ENCODE peak calls at places on chromosomes 1 and 21, in eight cellular contexts. T is psoas muscle, Z is heart left ventricle, H is GM23248, I is HCT116, Y is astrocyte of the spinal cord, P is HFF-Myc, V is cardiac muscle cell. A is an unnamed sample.
A peak's percentile ranks its signal among the peaks of the same experiment; 100 is the strongest.

GRCh38 chr1:196462101-196462500 is 146.1 kb downstream of the KCNT2 start:
- DNase-seq in T (no peak), Z (no peak), H (peak; percentile 14), I (no peak), Y (no peak), P (no peak), V (peak; percentile 56), A (no peak)

GRCh38 chr1:37153701-37154100 is 119.4 kb upstream of the GRIK3 start:
- DNase-seq in T (no peak), Z (no peak), H (no peak), I (no peak), Y (no peak), P (no peak), V (no peak), A (no peak)

GRCh38 chr1:98903261-98903660 is 101.4 kb downstream of the PLPPR5 start:
- DNase-seq in T (no peak), Z (no peak), H (peak; percentile 80), I (no peak), Y (peak; percentile 89), P (peak; percentile 10), V (peak; percentile 83), A (peak; percentile 92)

GRCh38 chr1:18217398-18218043 is 109.9 kb downstream of the IGSF21 start:
- DNase-seq in T (no peak), Z (no peak), H (peak; percentile 49), I (peak; percentile 31), Y (no peak), P (no peak), V (peak; percentile 21), A (peak; percentile 23)

GRCh38 chr1:173410133-173410793 is 66.9 kb upstream of the PRDX6 start:
- DNase-seq in T (no peak), Z (no peak), H (peak; percentile 31), I (no peak), Y (peak; percentile 58), P (no peak), V (peak; percentile 33), A (peak; percentile 78)

GRCh38 chr1:119364640-119365039 is 3.9 kb upstream of the HAO2 start:
- DNase-seq in T (no peak), Z (no peak), H (peak; percentile 50), I (no peak), Y (no peak), P (no peak), V (no peak), A (no peak)

GRCh38 chr1:54945393-54945936 is 35.0 kb upstream of the TMEM61 start:
- DNase-seq in T (no peak), Z (no peak), H (no peak), I (no peak), Y (no peak), P (no peak), V (no peak), A (no peak)

GRCh38 chr1:176893625-176894352 is 270.7 kb downstream of the ASTN1 start:
- DNase-seq in T (no peak), Z (no peak), H (no peak), I (no peak), Y (no peak), P (no peak), V (no peak), A (no peak)

GRCh38 chr1:84145051-84145450 is 980 bp downstream of the PRKACB start:
- DNase-seq in T (no peak), Z (no peak), H (peak; percentile 13), I (no peak), Y (no peak), P (no peak), V (no peak), A (no peak)

GRCh38 chr1:64663654-64664053 is 81.2 kb upstream of the RAVER2 start:
- DNase-seq in T (no peak), Z (no peak), H (peak; percentile 4), I (no peak), Y (peak; percentile 41), P (no peak), V (no peak), A (peak; percentile 40)

GRCh38 chr1:100713636-100714035 is 5.9 kb upstream of the VCAM1 start:
- DNase-seq in T (no peak), Z (no peak), H (no peak), I (no peak), Y (no peak), P (no peak), V (no peak), A (peak; percentile 49)

GRCh38 chr1:229208481-229208880 is 62.4 kb upstream of the RAB4A start:
- DNase-seq in T (no peak), Z (no peak), H (no peak), I (no peak), Y (no peak), P (no peak), V (peak; percentile 40), A (no peak)

GRCh38 chr1:231194843-231195516 is 33.1 kb downstream of the TRIM67 start:
- DNase-seq in T (no peak), Z (no peak), H (no peak), I (no peak), Y (no peak), P (no peak), V (peak; percentile 12), A (no peak)

GRCh38 chr1:39331647-39332046 is 127.2 kb downstream of the MACF1 start:
- DNase-seq in T (no peak), Z (no peak), H (no peak), I (no peak), Y (no peak), P (no peak), V (no peak), A (no peak)

GRCh38 chr1:3074800-3075199 is 5.8 kb downstream of the PRDM16 start:
- DNase-seq in T (no peak), Z (no peak), H (no peak), I (no peak), Y (peak; percentile 19), P (no peak), V (no peak), A (no peak)

GRCh38 chr1:3076388-3076740 is 7.4 kb downstream of the PRDM16 start:
- DNase-seq in T (no peak), Z (no peak), H (no peak), I (no peak), Y (no peak), P (no peak), V (no peak), A (no peak)

GRCh38 chr1:3077081-3077480 is 8.1 kb downstream of the PRDM16 start:
- DNase-seq in T (no peak), Z (no peak), H (no peak), I (no peak), Y (no peak), P (no peak), V (no peak), A (no peak)

GRCh38 chr1:3074297-3074741 is 5.3 kb downstream of the PRDM16 start:
- DNase-seq in T (no peak), Z (no peak), H (no peak), I (no peak), Y (peak; percentile 18), P (no peak), V (no peak), A (no peak)

DNA sequence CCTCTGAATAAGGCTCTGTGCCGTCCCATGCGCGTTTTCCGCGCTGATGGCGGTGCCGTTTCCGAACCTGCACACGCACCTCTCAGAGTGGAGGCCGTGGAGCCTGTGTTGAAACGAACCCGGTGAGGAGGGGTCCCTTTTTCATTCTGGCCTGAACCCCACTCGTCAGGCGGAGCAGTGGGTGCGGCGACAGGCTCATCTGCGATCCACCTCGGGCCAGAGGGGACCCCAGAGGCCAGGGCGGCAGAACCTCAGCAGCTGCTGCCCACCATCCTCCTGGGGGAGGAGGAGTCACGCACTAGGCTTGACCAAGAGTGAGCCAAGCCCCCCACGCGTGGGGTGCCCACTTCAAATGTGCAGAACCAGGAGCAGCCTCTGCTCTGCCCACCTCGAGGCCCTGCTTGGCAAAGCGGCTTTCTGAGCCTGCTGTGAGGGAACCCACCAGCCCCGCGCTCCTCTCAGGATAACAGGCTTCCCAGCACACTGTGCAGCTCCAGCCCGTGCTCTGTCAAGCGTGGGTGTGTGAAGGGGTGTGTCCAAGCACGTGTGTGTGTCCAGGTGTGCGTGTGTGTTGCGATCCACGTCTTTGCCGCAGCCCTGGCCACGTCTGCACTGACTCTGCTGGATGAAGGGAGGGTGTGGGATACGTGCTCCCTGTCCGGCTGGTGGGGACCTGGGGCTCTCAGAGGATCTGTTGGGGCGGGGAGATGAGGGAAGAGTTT is 6.8 kb downstream of the PRDM16 start:
- DNase-seq in T (no peak), Z (no peak), H (no peak), I (no peak), Y (no peak), P (no peak), V (no peak), A (no peak)
- H3K4me3 ChIP-seq in T (no peak overlapping the region), Z (no peak overlapping the region), H (no peak overlapping the region), I (no peak overlapping the region), Y (no peak overlapping the region), P (no peak overlapping the region), V (no peak overlapping the region), A (no peak overlapping the region)

GRCh38 chr21:35575280-35575915 is 484.9 kb downstream of the SETD4 start:
- DNase-seq in T (no peak), Z (no peak), H (peak; percentile 80), I (no peak), Y (peak; percentile 92), P (no peak), V (no peak), A (peak; percentile 62)
- H3K4me3 ChIP-seq in T (no peak overlapping the region), Z (no peak overlapping the region), H (no peak overlapping the region), I (no peak overlapping the region), Y (no peak overlapping the region), P (no peak overlapping the region), V (no peak overlapping the region), A (no peak overlapping the region)

DNA sequence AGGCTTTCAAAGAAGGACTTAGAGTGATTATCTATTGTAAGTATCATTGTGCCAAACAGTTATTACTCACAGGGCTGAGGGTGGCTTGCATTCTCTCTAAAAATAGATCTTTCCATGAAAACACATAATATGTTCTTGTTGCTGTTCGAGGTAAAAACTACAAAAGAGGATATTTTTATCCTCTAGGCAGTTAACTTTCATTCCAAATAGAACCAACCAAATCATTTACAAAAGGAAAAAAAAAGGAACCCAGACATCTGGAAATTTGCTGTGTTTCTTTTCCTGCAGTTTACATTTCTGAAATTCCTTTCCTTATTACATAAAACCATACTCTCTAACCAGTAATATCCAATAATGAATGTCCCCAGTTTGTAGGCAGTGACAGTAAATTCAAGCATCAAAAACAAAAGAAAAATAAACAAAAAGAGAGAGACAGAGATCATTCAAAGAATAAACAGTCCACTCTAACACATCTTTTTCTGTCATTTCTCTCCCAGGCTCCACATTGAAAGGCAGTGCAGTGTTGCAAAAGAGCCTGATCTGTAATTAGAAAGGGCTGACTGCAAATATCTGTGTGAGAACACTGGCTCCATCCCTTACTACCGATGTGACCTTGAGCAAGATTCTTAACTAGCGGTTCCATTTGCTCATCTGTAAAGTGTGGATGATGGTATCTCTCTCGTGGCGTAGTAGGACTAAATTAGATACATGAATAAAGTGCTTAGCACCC is 27.1 kb upstream of the SLC44A3 start:
- DNase-seq in T (no peak), Z (no peak), H (peak; percentile 88), I (no peak), Y (peak; percentile 90), P (no peak), V (peak; percentile 63), A (peak; percentile 81)
- H3K4me3 ChIP-seq in T (no peak overlapping the region), Z (no peak overlapping the region), H (peak overlapping the region; percentile 56), I (no peak overlapping the region), Y (no peak overlapping the region), P (no peak overlapping the region), V (no peak overlapping the region), A (no peak overlapping the region)

DNA sequence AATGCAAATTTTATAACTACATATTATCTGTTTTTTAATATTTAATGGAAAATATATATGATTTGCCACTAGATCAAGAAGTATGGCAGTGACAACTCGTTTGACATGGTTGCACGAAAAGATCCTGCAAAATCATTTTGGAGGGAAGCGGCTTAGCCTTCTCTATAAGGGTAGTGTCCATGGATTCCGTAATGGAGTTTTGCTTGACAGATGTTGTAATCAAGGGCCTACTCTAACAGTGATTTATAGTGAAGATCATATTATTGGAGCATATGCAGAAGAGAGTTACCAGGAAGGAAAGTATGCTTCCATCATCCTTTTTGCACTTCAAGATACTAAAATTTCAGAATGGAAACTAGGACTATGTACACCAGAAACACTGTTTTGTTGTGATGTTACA is 483 bp downstream of the IFI44 start:
- DNase-seq in T (no peak), Z (no peak), H (peak; percentile 3), I (no peak), Y (peak; percentile 11), P (no peak), V (peak; percentile 12), A (peak; percentile 24)
- H3K4me3 ChIP-seq in T (peak overlapping the region; percentile 59), Z (peak overlapping the region; percentile 48), H (peak overlapping the region; percentile 56), I (no peak overlapping the region), Y (peak overlapping the region; percentile 35), P (peak overlapping the region; percentile 30), V (no peak overlapping the region), A (peak overlapping the region; percentile 46)